ENCODE peak calls at places on chromosomes 2 and 18, in nine cellular contexts. G is stomach, P is PC-3, T is pancreas, F is hepatocyte, V is ovary, H is breast epithelium, B is fibroblast of lung, Q is GM23248. Z is an unnamed sample.

GRCh38 chr2:104434966-104435365 is 418.9 kb upstream of the POU3F3 start:
- DNase-seq in G (no peak), P (no peak), T (no peak), F (no peak), V (no peak), H (no peak), B (no peak), Q (no peak), Z (no peak)

GRCh38 chr2:3130889-3131635 is 246.6 kb downstream of the EIPR1 start:
- DNase-seq in G (peak; percentile 17), P (no peak), T (no peak), F (no peak), V (no peak), H (no peak), B (no peak), Q (no peak), Z (peak; percentile 80)

GRCh38 chr18:28961669-28962228 is 784.8 kb upstream of the CDH2 start:
- DNase-seq in G (no peak), P (peak; percentile 73), T (no peak), F (peak; percentile 64), V (no peak), H (no peak), B (peak; percentile 6), Q (peak; percentile 41), Z (peak; percentile 72)

GRCh38 chr2:140975237-140975636 is 1155.6 kb downstream of the LRP1B start:
- DNase-seq in G (no peak), P (peak; percentile 30), T (no peak), F (no peak), V (no peak), H (no peak), B (no peak), Q (peak; percentile 59), Z (peak; percentile 38)

GRCh38 chr18:58590827-58591226 is 38.1 kb downstream of the ALPK2 start:
- DNase-seq in G (no peak), P (no peak), T (no peak), F (no peak), V (no peak), H (no peak), B (no peak), Q (peak; percentile 20), Z (no peak)

GRCh38 chr18:61664413-61665084 is 228.3 kb downstream of the RNF152 start:
- DNase-seq in G (no peak), P (no peak), T (no peak), F (peak; percentile 14), V (no peak), H (no peak), B (no peak), Q (no peak), Z (no peak)

GRCh38 chr18:63336366-63337099 is 17.0 kb upstream of the BCL2 start:
- DNase-seq in G (no peak), P (peak; percentile 93), T (no peak), F (no peak), V (no peak), H (no peak), B (peak; percentile 91), Q (peak; percentile 92), Z (peak; percentile 57)

GRCh38 chr2:15506231-15506819 is 54.8 kb downstream of the NBAS start:
- DNase-seq in G (no peak), P (peak; percentile 23), T (no peak), F (no peak), V (no peak), H (no peak), B (peak; percentile 34), Q (peak; percentile 37), Z (no peak)

GRCh38 chr18:457120-457519 is 43.4 kb downstream of the COLEC12 start:
- DNase-seq in G (no peak), P (no peak), T (no peak), F (peak; percentile 58), V (no peak), H (no peak), B (peak; percentile 35), Q (peak; percentile 85), Z (peak; percentile 94)

GRCh38 chr18:456361-456821 is 44.1 kb downstream of the COLEC12 start:
- DNase-seq in G (no peak), P (no peak), T (no peak), F (peak; percentile 28), V (no peak), H (no peak), B (no peak), Q (peak; percentile 87), Z (no peak)

GRCh38 chr18:457533-457932 is 43.0 kb downstream of the COLEC12 start:
- DNase-seq in G (no peak), P (no peak), T (no peak), F (peak; percentile 13), V (no peak), H (no peak), B (no peak), Q (peak; percentile 38), Z (no peak)

GRCh38 chr18:459801-460200 is 40.7 kb downstream of the COLEC12 start:
- DNase-seq in G (no peak), P (no peak), T (no peak), F (no peak), V (no peak), H (no peak), B (no peak), Q (no peak), Z (no peak)

DNA sequence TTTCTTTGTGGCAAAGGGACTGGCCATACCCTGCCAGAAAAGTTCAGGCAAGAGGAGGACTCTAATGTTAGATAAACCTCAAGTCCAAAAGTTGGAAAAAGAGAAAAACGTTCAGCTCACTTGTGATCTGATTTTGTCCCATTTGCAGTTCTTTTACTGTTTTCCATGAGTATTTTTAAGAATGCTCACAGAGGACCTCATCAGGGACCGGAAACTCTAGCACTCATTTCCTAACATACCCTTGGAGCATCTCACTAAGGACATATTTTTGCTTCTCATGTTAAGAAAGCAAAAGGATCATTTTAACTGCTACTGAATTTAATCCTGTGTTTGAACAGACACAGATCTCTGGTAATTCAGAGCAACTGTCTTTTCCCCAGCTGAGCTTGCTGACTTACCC is 42.5 kb downstream of the COLEC12 start:
- DNase-seq in G (no peak), P (no peak), T (no peak), F (no peak), V (no peak), H (no peak), B (no peak), Q (no peak), Z (no peak)
- H3K27ac ChIP-seq in G (peak overlapping the region; percentile 72), P (no peak overlapping the region), T (no peak overlapping the region), F (peak overlapping the region; percentile 88), V (no peak overlapping the region), H (no peak overlapping the region), B (peak overlapping the region; percentile 55), Q (no peak overlapping the region), Z (peak overlapping the region; percentile 76)

DNA sequence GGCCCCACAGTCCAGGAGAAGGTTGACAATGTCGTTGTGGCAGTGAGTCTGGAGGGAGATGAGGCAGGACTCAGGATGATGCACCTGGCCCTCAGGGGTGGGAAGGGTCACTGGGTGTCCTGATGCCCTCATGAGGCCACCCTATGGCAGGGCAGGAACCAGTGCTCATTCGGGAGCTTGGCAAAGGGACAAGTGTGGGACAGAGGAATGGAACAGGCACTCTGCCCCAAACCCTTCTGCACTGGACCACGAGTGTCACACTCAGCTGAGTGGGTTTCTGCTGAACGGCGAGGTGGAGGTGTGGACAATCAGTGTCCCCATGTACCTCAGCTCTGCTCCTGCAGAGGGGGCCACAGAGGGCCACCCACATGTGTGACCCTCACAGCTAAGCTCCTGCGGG is 32.0 kb downstream of the ANKMY1 start:
- DNase-seq in G (no peak), P (no peak), T (peak; percentile 32), F (no peak), V (no peak), H (peak; percentile 25), B (no peak), Q (no peak), Z (no peak)
- H3K9me3 ChIP-seq in G (no peaks in the 10 kb centered on the region), P (peaks cover 9% of the 10 kb centered on the region), T (no peaks in the 10 kb centered on the region), F (peaks cover 5% of the 10 kb centered on the region), V (no peaks in the 10 kb centered on the region), H (peaks cover 4% of the 10 kb centered on the region), B (no peaks in the 10 kb centered on the region), Q (no peaks in the 10 kb centered on the region), Z (peaks cover 13% of the 10 kb centered on the region)

GRCh38 chr2:231037731-231038482 is 584 bp downstream of the C2orf72 start:
- DNase-seq in G (peak; percentile 67), P (no peak), T (peak; percentile 81), F (peak; percentile 70), V (no peak), H (no peak), B (no peak), Q (peak; percentile 35), Z (no peak)

GRCh38 chr2:231037202-231037730 is at the start of gene C2orf72:
- DNase-seq in G (no peak), P (no peak), T (no peak), F (peak; percentile 71), V (no peak), H (no peak), B (no peak), Q (peak; percentile 36), Z (no peak)

GRCh38 chr2:231036131-231036530 is 1.2 kb upstream of the C2orf72 start:
- DNase-seq in G (no peak), P (no peak), T (no peak), F (no peak), V (no peak), H (no peak), B (no peak), Q (no peak), Z (no peak)

GRCh38 chr2:231038483-231039293 is 1.4 kb downstream of the C2orf72 start:
- DNase-seq in G (no peak), P (no peak), T (no peak), F (no peak), V (no peak), H (no peak), B (no peak), Q (no peak), Z (no peak)

DNA sequence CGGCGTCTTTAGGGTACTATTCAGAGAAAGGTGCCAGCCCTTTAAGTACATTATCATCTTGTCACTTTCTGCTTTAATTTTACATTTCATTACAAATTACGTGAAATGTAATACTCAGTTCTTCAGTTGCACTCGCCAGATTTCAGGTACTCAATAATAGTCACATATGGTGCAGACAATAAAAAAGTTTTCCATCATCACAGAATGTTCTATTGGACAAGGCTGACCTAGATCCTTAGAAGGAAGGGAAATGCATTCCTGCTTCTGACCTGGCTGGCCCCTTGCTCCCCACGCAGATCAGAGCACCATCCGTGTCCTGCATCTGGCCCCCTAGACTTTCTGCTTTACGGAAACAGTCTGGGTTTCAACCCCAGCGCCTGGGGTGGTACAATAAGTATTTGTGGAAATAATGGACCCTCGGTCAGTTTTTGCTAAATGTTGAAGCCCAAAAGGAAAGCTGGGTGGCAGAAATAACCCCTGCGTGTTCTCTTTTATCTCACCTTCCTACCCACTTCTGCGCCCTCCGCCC is 681 bp upstream of the C2orf72 start:
- DNase-seq in G (no peak), P (no peak), T (no peak), F (no peak), V (no peak), H (no peak), B (no peak), Q (no peak), Z (no peak)
- H3K27me3 ChIP-seq in G (peaks cover 19% of the 10 kb centered on the region), P (peaks cover 21% of the 10 kb centered on the region), T (no peaks in the 10 kb centered on the region), F (peaks cover 6% of the 10 kb centered on the region), V (no peaks in the 10 kb centered on the region), H (no peaks in the 10 kb centered on the region), B (peaks cover 30% of the 10 kb centered on the region), Q (peaks cover 59% of the 10 kb centered on the region), Z (peaks cover 81% of the 10 kb centered on the region)

DNA sequence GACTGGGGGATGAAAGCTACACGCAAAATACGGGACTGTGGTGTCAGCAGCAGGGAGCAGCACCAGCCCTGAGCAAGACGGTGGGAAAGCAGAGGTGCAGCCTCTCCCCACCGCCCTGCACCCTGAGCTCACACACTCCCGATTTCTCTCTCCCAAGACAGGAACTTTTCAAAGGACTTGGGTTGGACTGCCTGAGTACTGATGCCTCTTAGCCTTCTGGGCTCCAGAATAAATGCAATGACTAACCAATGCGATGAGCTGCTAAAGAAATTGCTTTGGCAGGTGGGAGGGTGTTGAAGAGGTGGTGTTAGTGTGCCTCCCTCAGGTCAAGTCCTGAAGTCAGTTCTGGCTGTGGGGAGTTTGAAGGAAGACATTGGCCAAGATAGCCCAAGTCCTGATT is 9.6 kb downstream of the TRIM54 start:
- DNase-seq in G (no peak), P (peak; percentile 48), T (no peak), F (no peak), V (no peak), H (no peak), B (no peak), Q (no peak), Z (no peak)
- H3K27ac ChIP-seq in G (no peak overlapping the region), P (no peak overlapping the region), T (no peak overlapping the region), F (no peak overlapping the region), V (no peak overlapping the region), H (no peak overlapping the region), B (no peak overlapping the region), Q (no peak overlapping the region), Z (no peak overlapping the region)